ENCODE peak calls at places on chromosomes 7 and 10, in eight cellular contexts. S, H, V, D, G, O, X and K are unnamed samples.

GRCh38 chr10:2850202-2850601 is 217.1 kb upstream of the PFKP start:
- DNase-seq in S (no peak), H (no peak), V (no peak), D (no peak), G (no peak), O (no peak), X (no peak), K (no peak)

GRCh38 chr10:43250925-43251663 is 15.8 kb downstream of the RASGEF1A start:
- DNase-seq in S (no peak), H (peak), V (no peak), D (no peak), G (no peak), O (no peak), X (peak), K (no peak)

GRCh38 chr10:62861507-62861906 is 45.3 kb upstream of the EGR2 start:
- DNase-seq in S (peak), H (no peak), V (no peak), D (no peak), G (no peak), O (no peak), X (no peak), K (no peak)

GRCh38 chr10:116697816-116698215 is 44.5 kb downstream of the HSPA12A start:
- DNase-seq in S (no peak), H (no peak), V (no peak), D (no peak), G (no peak), O (no peak), X (no peak), K (no peak)

GRCh38 chr10:89475567-89475966 is 59.8 kb downstream of the SLC16A12 start:
- DNase-seq in S (peak), H (no peak), V (no peak), D (no peak), G (no peak), O (no peak), X (no peak), K (no peak)

GRCh38 chr7:33932221-33932620 is 26.9 kb downstream of the BMPER start:
- DNase-seq in S (peak), H (no peak), V (no peak), D (no peak), G (no peak), O (no peak), X (no peak), K (no peak)

GRCh38 chr7:24587853-24588252 is 14.6 kb downstream of the PALS2 start:
- DNase-seq in S (no peak), H (no peak), V (no peak), D (peak), G (no peak), O (peak), X (no peak), K (no peak)

GRCh38 chr7:2047272-2047581 is 185.5 kb downstream of the MAD1L1 start:
- DNase-seq in S (no peak), H (no peak), V (no peak), D (no peak), G (no peak), O (no peak), X (no peak), K (no peak)

DNA sequence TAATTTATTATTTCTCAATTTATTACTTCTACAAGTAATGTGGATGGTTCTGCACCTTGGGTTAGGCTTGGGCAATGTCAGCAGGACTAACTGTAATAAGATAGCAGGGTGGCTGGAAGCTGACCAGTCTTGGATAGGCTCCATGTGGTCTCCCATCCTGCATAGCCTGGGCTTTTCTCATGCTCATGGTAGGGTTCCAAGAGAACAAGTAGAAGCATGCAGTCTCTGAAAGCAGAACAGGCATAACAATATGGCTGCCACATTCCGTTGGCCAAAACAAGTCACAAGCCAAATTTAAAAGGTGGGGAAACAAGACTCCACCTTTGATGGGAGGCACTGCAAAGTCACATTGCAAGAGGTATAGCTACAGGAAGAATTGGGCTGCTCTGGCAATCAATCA is 98.6 kb upstream of the MDFIC start:
- DNase-seq in S (peak), H (no peak), V (no peak), D (no peak), G (no peak), O (no peak), X (no peak), K (no peak)
- TF ChIP-seq CTCF in S (no peak), H (no peak), V (no peak), D (no peak), G (no peak), O (no peak), X (no peak), K (no peak)

GRCh38 chr7:157907998-157908782 is 571.4 kb downstream of the DNAJB6 start:
- DNase-seq in S (peak), H (no peak), V (no peak), D (no peak), G (no peak), O (no peak), X (no peak), K (peak)
- TF ChIP-seq CTCF in S (no peak), H (no peak), V (no peak), D (no peak), G (no peak), O (no peak), X (no peak), K (no peak)

GRCh38 chr7:30445770-30446169 is 32.8 kb downstream of the NOD1 start:
- DNase-seq in S (peak), H (peak), V (peak), D (peak), G (no peak), O (no peak), X (peak), K (no peak)
- TF ChIP-seq CTCF in S (peak), H (no peak), V (peak), D (peak), G (no peak), O (no peak), X (no peak), K (no peak)

DNA sequence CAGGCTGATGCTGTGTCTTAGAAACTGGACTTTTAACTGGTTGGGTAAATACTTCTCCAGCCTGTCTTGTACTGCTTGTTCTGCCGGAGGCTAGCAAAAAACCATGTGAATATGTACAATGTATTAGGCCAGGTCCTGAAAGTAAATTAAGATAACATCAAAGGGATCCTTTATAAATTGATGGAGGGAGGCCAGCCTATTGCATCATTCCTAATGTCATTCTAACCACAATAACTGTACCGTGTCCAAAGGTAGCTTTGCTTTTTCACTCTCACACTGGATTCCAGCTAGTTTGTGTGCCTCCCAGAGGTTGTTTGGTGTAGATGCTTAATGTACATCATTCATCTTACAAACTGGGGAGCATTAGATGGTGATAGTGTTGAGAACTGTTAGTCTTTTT is 91.2 kb upstream of the SEM1 start:
- DNase-seq in S (no peak), H (peak), V (no peak), D (no peak), G (no peak), O (no peak), X (no peak), K (no peak)
- TF ChIP-seq CTCF in S (no peak), H (no peak), V (no peak), D (no peak), G (no peak), O (no peak), X (no peak), K (no peak)